ENCODE peak calls at places on chromosomes 1 and 21, in seven cellular contexts. A, E, W, F, G, T and O are unnamed samples.

GRCh38 chr1:48526045-48526714 is 54.2 kb upstream of the SPATA6 start:
- DNase-seq in E (no peak), F (no peak), G (no peak), W (no peak), T (no peak), A (peak), O (no peak)

GRCh38 chr1:203402609-203403337 is 51.9 kb upstream of the FMOD start:
- DNase-seq in T (no peak), E (no peak), G (no peak), F (no peak), W (no peak), A (peak), O (no peak)

GRCh38 chr1:225817611-225818061 is 7.7 kb downstream of the EPHX1 start:
- DNase-seq in W (no peak), E (no peak), T (peak), G (peak), F (peak), A (peak), O (peak)

GRCh38 chr21:38386967-38387366 is 111.3 kb downstream of the ERG start:
- DNase-seq in E (no peak), F (no peak), T (no peak), G (no peak), W (no peak), A (no peak), O (no peak)

GRCh38 chr1:18807334-18808063 is 52.0 kb downstream of the TAS1R2 start:
- DNase-seq in W (no peak), E (no peak), T (no peak), A (no peak), G (no peak), F (peak), O (no peak)

GRCh38 chr1:168469690-168470089 is 74.1 kb downstream of the XCL2 start:
- DNase-seq in A (peak), W (no peak), T (no peak), E (no peak), F (peak), G (peak), O (peak)

GRCh38 chr1:145959333-145959732 is 1.5 kb upstream of the LIX1L start:
- DNase-seq in T (no peak), E (no peak), A (no peak), W (no peak), G (no peak), F (no peak), O (no peak)

GRCh38 chr1:41349361-41350054 is 11.7 kb upstream of the FOXO6 start:
- DNase-seq in F (no peak), T (no peak), E (no peak), G (no peak), A (no peak), W (no peak), O (no peak)

GRCh38 chr1:15260418-15261154 is 13.6 kb downstream of the FHAD1 start:
- DNase-seq in T (peak), E (no peak), G (peak), W (no peak), F (peak), A (peak), O (no peak)

GRCh38 chr1:232949636-232950196 is 695 bp upstream of the NTPCR start:
- DNase-seq in T (no peak), E (no peak), W (no peak), A (no peak), F (no peak), G (no peak), O (no peak)

GRCh38 chr1:114236517-114236916 is 82.8 kb upstream of the SYT6 start:
- DNase-seq in F (no peak), G (no peak), A (no peak), T (no peak), E (no peak), W (no peak), O (no peak)

GRCh38 chr1:184910596-184910995 is 63.7 kb downstream of the NIBAN1 start:
- DNase-seq in F (no peak), W (no peak), E (no peak), A (peak), T (no peak), G (no peak), O (no peak)

GRCh38 chr1:63782982-63783381 is 9.2 kb downstream of the ROR1 start:
- DNase-seq in G (no peak), E (no peak), A (no peak), T (no peak), W (peak), F (no peak), O (no peak)

GRCh38 chr1:58584082-58584895 is 7.2 kb upstream of the TACSTD2 start:
- DNase-seq in W (no peak), E (no peak), A (peak), G (peak), F (peak), T (peak), O (peak)

GRCh38 chr1:235327559-235328270 is at the start of gene ARID4B:
- DNase-seq in A (no peak), F (peak), T (no peak), E (no peak), G (no peak), W (no peak), O (peak)

GRCh38 chr1:54421101-54421504 is 14.9 kb upstream of the SSBP3 start:
- DNase-seq in E (no peak), T (no peak), W (no peak), A (no peak), F (no peak), G (peak), O (peak)

GRCh38 chr1:97791251-97791650 is 129.6 kb downstream of the DPYD start:
- DNase-seq in G (no peak), T (no peak), W (no peak), F (no peak), A (no peak), E (peak), O (no peak)

GRCh38 chr1:32871364-32872188 is 864 bp upstream of the FNDC5 start:
- DNase-seq in A (no peak), G (no peak), E (no peak), T (no peak), F (peak), W (no peak), O (no peak)

GRCh38 chr1:6154525-6155319 is 25.4 kb downstream of the CHD5 start:
- DNase-seq in A (no peak), T (no peak), W (no peak), G (no peak), F (no peak), E (no peak), O (no peak)

GRCh38 chr1:153614906-153615305 is 1.2 kb downstream of the S100A14 start:
- DNase-seq in T (no peak), A (no peak), E (no peak), W (no peak), F (no peak), G (no peak), O (no peak)

GRCh38 chr1:153612111-153612754 is 704 bp downstream of the S100A16 start:
- DNase-seq in T (no peak), F (no peak), A (no peak), G (no peak), W (no peak), E (no peak), O (no peak)

GRCh38 chr1:153612755-153613331 is at the start of gene S100A16:
- DNase-seq in F (no peak), T (no peak), G (peak), W (no peak), A (peak), E (no peak), O (peak)

GRCh38 chr1:153614189-153614900 is 1.4 kb upstream of the S100A16 start:
- DNase-seq in A (no peak), F (no peak), E (no peak), T (no peak), W (no peak), G (no peak), O (no peak)

DNA sequence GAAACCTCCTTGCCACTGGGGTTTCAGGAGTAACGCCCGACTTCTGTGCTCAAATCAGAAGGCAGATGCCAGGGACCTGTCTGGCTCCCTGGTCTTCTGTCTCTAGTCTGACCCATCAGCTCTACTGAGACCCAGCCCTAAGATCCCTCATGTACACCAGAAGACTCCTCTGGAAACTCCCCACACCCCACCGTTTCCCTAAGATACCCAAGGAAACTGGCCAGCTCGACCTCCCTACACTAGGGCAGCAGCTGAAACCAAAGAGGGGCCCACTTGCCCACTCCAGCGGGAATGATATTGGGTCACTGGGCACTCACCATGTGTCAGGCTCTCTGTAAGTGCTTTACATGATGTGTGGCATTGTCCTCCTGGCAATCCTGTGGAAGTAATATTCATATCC is 469 bp upstream of the S100A16 start:
- DNase-seq in A (no peak), W (no peak), T (no peak), G (no peak), F (no peak), E (no peak), O (no peak)
- H3K4me2 ChIP-seq in A (no peak), W (peak), T (peak), G (peak), F (no peak), E (no peak), O (peak)

DNA sequence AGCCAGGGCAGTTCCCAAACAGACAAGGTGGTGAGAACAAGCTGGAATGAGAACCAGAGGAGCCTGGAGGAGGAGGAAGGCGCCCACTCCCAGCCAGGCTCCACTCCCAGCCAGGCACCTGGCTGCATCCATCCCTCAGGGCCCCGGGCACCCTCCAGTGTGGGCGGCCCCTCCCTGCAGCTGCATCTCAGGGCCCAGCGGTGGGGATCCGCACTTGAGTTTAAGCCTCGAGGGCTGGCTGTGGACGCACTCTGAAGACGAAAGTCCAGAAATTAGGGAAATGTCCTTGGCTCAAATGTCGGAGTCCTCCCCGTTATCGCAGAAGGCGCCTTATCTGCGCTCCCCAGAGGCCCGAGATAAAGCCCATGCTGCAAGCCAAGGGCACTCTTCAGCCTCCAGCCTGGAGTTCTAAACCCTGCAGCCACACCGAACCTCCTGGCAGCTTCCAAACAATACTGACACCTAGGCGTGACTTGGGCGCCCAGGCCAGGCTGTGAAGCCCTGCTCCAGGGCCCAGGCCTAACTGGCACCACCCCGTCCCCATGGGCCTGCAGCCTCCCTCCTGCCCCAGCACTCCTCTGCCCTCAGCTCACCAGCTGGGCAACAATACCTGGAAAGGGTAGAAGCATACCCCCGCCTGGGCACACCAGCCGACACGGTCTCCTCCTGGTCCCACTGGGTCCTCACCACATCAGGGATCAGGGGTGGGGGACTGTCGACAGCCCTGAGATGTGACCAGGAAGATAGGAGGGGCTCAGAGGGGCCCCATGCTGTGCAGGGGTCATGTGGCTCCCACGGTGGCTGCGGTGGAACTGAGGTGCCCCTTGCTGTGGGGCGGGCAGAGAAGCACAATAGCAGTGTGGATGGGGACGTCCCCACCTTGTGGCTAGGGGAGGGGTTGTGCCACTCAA is 184.8 kb upstream of the VAMP3 start:
- DNase-seq in G (no peak), T (no peak), F (peak), W (no peak), A (no peak), E (no peak), O (no peak)
- TF ChIP-seq RAD21 in G (no peak), T (no peak), F (peak), W (no peak), A (no peak), E (no peak), O (no peak)

DNA sequence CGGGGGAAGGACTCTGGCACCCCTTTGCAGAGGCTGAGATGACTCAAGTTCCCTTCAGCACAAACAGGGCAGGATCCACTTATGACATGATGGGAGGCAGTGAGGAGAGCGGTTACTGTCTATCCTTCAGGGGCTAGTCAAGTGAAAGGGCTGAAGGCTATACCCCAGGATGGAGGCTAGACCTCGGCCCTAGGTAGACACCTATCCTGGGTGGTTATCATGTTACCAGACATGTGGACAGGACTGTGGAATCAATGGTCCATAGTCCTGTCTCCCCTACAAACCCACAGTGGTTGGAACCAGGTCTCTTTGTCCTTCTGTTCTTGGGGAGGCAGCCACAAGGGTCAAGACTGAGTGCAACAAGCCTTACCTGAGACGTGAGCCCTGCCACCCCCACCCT is 19.8 kb downstream of the DMBX1 start:
- DNase-seq in W (no peak), F (no peak), A (no peak), E (no peak), G (no peak), T (no peak), O (no peak)
- TF ChIP-seq CEBPB in W (no peak), F (no peak), A (no peak), E (no peak), G (no peak), T (no peak), O (no peak)

GRCh38 chr1:201675143-201675542 is 136.2 kb downstream of the NAV1 start:
- DNase-seq in F (no peak), G (no peak), T (no peak), W (no peak), E (no peak), A (no peak), O (no peak)
- H3K4me2 ChIP-seq in F (no peak), G (no peak), T (no peak), W (no peak), E (no peak), A (no peak), O (no peak)

GRCh38 chr1:217889401-217889800 is 258.3 kb downstream of the SPATA17 start:
- DNase-seq in T (no peak), G (no peak), F (no peak), W (peak), A (peak), E (no peak), O (peak)
- TF ChIP-seq RAD21 in T (no peak), G (peak), F (no peak), W (peak), A (no peak), E (no peak), O (peak)

GRCh38 chr1:2483970-2484369 is 7.9 kb downstream of the PLCH2 start:
- DNase-seq in F (no peak), W (no peak), A (no peak), E (no peak), G (no peak), T (no peak), O (no peak)

GRCh38 chr1:2480986-2481364 is 4.9 kb downstream of the PLCH2 start:
- DNase-seq in T (no peak), A (no peak), G (no peak), E (no peak), F (no peak), W (no peak), O (no peak)

GRCh38 chr1:2481885-2482284 is 5.8 kb downstream of the PLCH2 start:
- DNase-seq in E (no peak), F (no peak), T (no peak), A (no peak), W (no peak), G (no peak), O (no peak)

GRCh38 chr1:2482588-2482987 is 6.5 kb downstream of the PLCH2 start:
- DNase-seq in W (no peak), F (no peak), E (no peak), A (no peak), G (no peak), T (no peak), O (no peak)

DNA sequence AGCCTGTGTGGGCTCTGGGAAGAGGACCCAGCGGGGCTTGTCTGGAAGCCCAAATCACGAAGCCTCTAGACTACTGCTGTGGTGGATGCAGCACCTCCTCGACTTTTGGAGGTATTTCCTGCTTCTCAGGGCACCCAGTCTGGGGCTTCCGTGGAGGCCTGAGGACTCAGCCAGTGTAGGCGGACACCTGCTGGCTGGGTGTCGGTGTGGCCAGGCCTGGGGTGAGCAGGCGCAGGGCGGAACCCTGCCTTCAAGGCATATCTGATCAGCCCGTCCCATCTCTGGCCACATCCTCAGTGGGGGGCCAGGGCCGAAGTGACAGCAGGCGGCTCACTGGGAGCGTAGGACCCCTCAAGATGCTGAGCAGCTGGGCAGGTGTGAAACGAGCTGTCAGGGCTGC is 6.9 kb downstream of the PLCH2 start:
- DNase-seq in W (no peak), T (no peak), G (no peak), A (no peak), E (no peak), F (no peak), O (no peak)
- TF ChIP-seq CEBPB in W (no peak), T (no peak), G (no peak), A (no peak), E (no peak), F (no peak), O (no peak)

DNA sequence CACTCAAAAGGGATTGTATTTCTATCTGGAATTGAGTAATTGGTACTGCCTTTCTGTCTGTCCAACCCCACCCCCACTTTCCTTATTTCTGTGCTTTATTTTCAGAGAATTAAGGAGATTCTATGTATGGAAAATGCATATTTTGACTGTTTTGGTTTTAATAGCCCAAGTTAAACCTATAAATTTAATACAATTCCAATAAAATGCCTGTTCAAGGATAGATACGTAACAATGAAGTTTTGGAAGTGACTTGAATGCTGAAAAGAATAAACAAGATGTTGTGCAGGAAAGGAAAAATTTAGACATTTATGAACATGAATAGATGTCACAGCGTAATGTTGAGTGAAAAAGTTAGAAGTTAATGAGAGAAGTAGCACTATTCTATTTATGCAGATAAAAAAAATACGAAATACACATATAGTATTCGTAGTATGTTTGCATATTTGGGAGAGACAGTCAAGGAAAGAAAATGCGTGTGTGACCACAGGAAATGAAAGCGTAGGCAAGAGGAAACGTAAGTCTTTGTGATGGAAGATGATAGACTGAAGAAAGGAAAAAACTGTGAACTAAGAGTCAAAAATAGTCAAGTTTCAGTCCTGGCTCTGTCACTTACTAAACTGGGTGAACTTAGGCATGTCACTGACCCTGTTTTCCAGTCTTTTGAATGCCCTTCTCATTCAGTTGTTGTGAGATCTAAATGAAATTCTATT is 62.1 kb downstream of the MEF2D start:
- DNase-seq in A (peak), G (no peak), W (no peak), F (no peak), T (no peak), E (no peak), O (no peak)
- H3K4me2 ChIP-seq in A (no peak), G (no peak), W (no peak), F (no peak), T (no peak), E (no peak), O (no peak)

DNA sequence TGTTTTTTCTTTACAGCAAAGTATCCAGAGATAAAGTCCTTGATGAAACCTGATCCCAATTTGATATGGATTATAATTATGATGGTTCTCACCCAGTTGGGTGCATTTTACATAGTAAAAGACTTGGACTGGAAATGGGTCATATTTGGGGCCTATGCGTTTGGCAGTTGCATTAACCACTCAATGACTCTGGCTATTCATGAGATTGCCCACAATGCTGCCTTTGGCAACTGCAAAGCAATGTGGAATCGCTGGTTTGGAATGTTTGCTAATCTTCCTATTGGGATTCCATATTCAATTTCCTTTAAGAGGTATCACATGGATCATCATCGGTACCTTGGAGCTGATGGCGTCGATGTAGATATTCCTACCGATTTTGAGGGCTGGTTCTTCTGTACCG is 6.5 kb downstream of the DEGS1 start:
- DNase-seq in W (no peak), F (no peak), A (no peak), E (no peak), G (no peak), T (no peak), O (no peak)
- TF ChIP-seq RAD21 in W (no peak), F (no peak), A (no peak), E (no peak), G (no peak), T (no peak), O (no peak)

GRCh38 chr1:79193211-79194079 is 186.9 kb upstream of the ADGRL4 start:
- DNase-seq in A (peak), T (no peak), E (peak), F (no peak), W (peak), G (peak), O (peak)
- TF ChIP-seq CEBPB in A (peak), T (no peak), E (no peak), F (no peak), W (no peak), G (peak), O (no peak)

GRCh38 chr21:42071146-42071737 is at the start of gene UMODL1:
- DNase-seq in T (no peak), G (no peak), E (no peak), A (no peak), W (no peak), F (no peak), O (no peak)

GRCh38 chr21:42068592-42068991 is 2.5 kb upstream of the UMODL1 start:
- DNase-seq in A (no peak), W (no peak), F (no peak), T (no peak), E (no peak), G (no peak), O (no peak)

GRCh38 chr21:42068256-42068545 is 2.9 kb upstream of the UMODL1 start:
- DNase-seq in A (no peak), T (no peak), G (no peak), F (no peak), E (no peak), W (no peak), O (no peak)

GRCh38 chr21:42067531-42068255 is 3.4 kb upstream of the UMODL1 start:
- DNase-seq in E (no peak), G (no peak), F (no peak), A (no peak), T (no peak), W (no peak), O (no peak)

GRCh38 chr21:42069327-42069726 is 1.8 kb upstream of the UMODL1 start:
- DNase-seq in G (no peak), F (no peak), T (no peak), A (no peak), E (no peak), W (no peak), O (no peak)
- H3K4me2 ChIP-seq in G (no peak), F (no peak), T (no peak), A (no peak), E (no peak), W (no peak), O (no peak)